ENCODE peak calls at places on chromosome 3, in five cellular contexts. R is AG04450, K is psoas muscle, E is A673, W is gastrocnemius medialis. O is an unnamed sample.

GRCh38 chr3:30611613-30612421 is 5.4 kb downstream of the TGFBR2 start:
- DNase-seq in R (no peak), E (peak), K (no peak), W (no peak), O (no peak)

GRCh38 chr3:125072749-125073404 is 17.1 kb upstream of the HEG1 start:
- DNase-seq in W (no peak), K (no peak), R (no peak), E (no peak), O (no peak)

GRCh38 chr3:58422756-58423324 is 10.8 kb downstream of the PDHB start:
- DNase-seq in W (no peak), K (no peak), R (no peak), E (peak), O (no peak)

GRCh38 chr3:62041681-62042080 is 331.7 kb downstream of the FEZF2 start:
- DNase-seq in E (no peak), K (no peak), R (no peak), W (no peak), O (no peak)

GRCh38 chr3:196604548-196604947 is 34.9 kb upstream of the NRROS start:
- DNase-seq in R (no peak), W (no peak), K (no peak), E (peak), O (no peak)

GRCh38 chr3:42705962-42706585 is 3.5 kb upstream of the HHATL start:
- DNase-seq in W (no peak), E (no peak), K (no peak), R (no peak), O (no peak)

GRCh38 chr3:119331661-119332060 is 37.5 kb downstream of the ARHGAP31 start:
- DNase-seq in W (no peak), R (no peak), E (no peak), K (no peak), O (no peak)

GRCh38 chr3:101273608-101274007 is 46.8 kb downstream of the IMPG2 start:
- DNase-seq in K (no peak), W (no peak), R (no peak), E (no peak), O (no peak)

GRCh38 chr3:71658131-71658530 is 67.1 kb downstream of the EIF4E3 start:
- DNase-seq in W (peak), R (no peak), E (no peak), K (peak), O (no peak)

GRCh38 chr3:126866175-126866759 is 116.6 kb upstream of the PLXNA1 start:
- DNase-seq in R (no peak), W (no peak), K (no peak), E (no peak), O (no peak)

GRCh38 chr3:100214574-100214964 is 46.2 kb upstream of the TBC1D23 start:
- DNase-seq in R (no peak), E (no peak), K (no peak), W (no peak), O (no peak)

GRCh38 chr3:23263796-23264195 is 60.7 kb downstream of the UBE2E2 start:
- DNase-seq in R (no peak), W (no peak), E (no peak), K (no peak), O (no peak)

GRCh38 chr3:141840737-141841544 is 35.5 kb upstream of the ATP1B3 start:
- DNase-seq in E (no peak), R (no peak), K (no peak), W (no peak), O (no peak)

GRCh38 chr3:139601191-139601961 is 61.8 kb upstream of the RBP1 start:
- DNase-seq in E (peak), R (no peak), K (no peak), W (no peak), O (no peak)

GRCh38 chr3:121574449-121574848 is 6.7 kb downstream of the ARGFX start:
- DNase-seq in E (peak), R (peak), W (no peak), K (no peak), O (no peak)

GRCh38 chr3:24929521-24929920 is 434.9 kb upstream of the THRB start:
- DNase-seq in W (no peak), K (no peak), R (no peak), E (no peak), O (no peak)

GRCh38 chr3:106688463-106688862 is 688.8 kb upstream of the CCDC54 start:
- DNase-seq in R (peak), E (peak), K (no peak), W (peak), O (no peak)

GRCh38 chr3:119294402-119294888 is 262 bp downstream of the ARHGAP31 start:
- DNase-seq in R (no peak), K (peak), E (peak), W (no peak), O (peak)

GRCh38 chr3:170992854-170993253 is 33.7 kb downstream of the SLC2A2 start:
- DNase-seq in R (no peak), W (no peak), K (no peak), E (no peak), O (no peak)

GRCh38 chr3:116442331-116443021 is 2.8 kb downstream of the LSAMP start:
- DNase-seq in K (no peak), R (no peak), W (no peak), E (no peak), O (no peak)

GRCh38 chr3:148612278-148612677 is 85.4 kb upstream of the AGTR1 start:
- DNase-seq in W (no peak), E (no peak), R (no peak), K (no peak), O (no peak)

GRCh38 chr3:149816326-149816725 is 3.3 kb downstream of the RNF13 start:
- DNase-seq in W (no peak), R (no peak), E (no peak), K (no peak), O (no peak)

GRCh38 chr3:129045675-129046036 is 14.9 kb upstream of the GP9 start:
- DNase-seq in K (peak), E (no peak), W (no peak), R (no peak), O (no peak)

GRCh38 chr3:188270423-188270972 is 116.5 kb downstream of the LPP start:
- DNase-seq in E (peak), W (no peak), K (no peak), R (peak), O (no peak)

GRCh38 chr3:113304856-113305540 is 93.6 kb downstream of the BOC start:
- DNase-seq in W (no peak), K (no peak), E (no peak), R (no peak), O (no peak)

GRCh38 chr3:87173776-87174175 is 53.3 kb upstream of the CHMP2B start:
- DNase-seq in W (no peak), R (no peak), K (no peak), E (peak), O (no peak)

GRCh38 chr3:111373861-111374260 is 168.1 kb upstream of the CD96 start:
- DNase-seq in K (no peak), W (no peak), E (no peak), R (no peak), O (no peak)

GRCh38 chr3:9298236-9298635 is 48.8 kb upstream of the SRGAP3 start:
- DNase-seq in W (no peak), R (no peak), E (no peak), K (no peak), O (no peak)

GRCh38 chr3:189132125-189132744 is 39.5 kb upstream of the TPRG1 start:
- DNase-seq in W (peak), E (peak), K (peak), R (peak), O (no peak)

GRCh38 chr3:78979083-78979482 is 788.7 kb downstream of the ROBO1 start:
- DNase-seq in K (no peak), W (no peak), E (peak), R (no peak), O (no peak)

GRCh38 chr3:184316792-184317191 is 2.4 kb downstream of the EIF4G1 start:
- DNase-seq in R (no peak), K (no peak), E (no peak), W (no peak), O (no peak)
- H3K27ac ChIP-seq in R (no peak), K (peak), E (no peak), W (peak), O (peak)

DNA sequence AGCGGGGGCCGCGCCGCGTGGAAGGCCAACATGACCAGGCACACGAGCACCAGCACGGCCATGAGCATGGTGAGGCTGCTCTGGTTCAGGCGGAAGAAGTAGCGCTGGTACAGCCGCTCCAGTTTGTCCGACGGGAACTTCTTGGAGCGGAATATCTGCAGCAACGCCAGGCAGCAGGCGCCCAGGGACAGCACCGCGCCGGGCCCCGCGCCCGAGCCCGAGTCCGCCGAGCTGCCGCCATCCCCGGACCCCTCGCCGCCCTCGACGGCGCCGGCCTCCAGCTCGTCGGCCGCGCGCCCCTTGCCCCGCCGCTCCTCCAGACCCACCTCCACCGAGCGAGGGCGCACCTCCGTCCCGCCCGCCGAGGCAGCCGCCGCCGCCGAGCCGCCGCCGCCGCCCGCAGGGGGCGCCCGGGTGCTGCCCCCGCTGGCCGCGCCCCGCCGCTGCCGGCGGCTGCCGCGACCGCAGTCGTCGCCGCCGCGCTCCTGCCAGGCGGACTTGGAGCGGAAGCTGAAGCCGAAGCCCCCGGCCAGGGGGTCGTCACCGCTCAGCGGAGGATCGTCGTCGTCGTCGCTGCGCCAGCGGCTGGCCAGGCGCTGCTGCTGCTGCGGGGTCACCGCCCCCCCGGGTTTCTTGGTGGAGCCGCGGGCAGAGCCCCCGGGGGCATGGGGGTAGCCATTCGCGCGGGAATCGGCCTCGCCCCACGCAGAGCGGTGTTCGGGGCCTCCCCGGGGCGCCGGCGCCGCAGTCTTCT is 964 bp downstream of the ADCY5 start:
- DNase-seq in R (no peak), K (no peak), W (no peak), E (no peak), O (no peak)
- H3K27ac ChIP-seq in R (no peak), K (peak), W (peak), E (no peak), O (peak)

GRCh38 chr3:134366221-134366927 is 7.9 kb downstream of the AMOTL2 start:
- DNase-seq in R (no peak), W (no peak), E (no peak), K (no peak), O (no peak)

GRCh38 chr3:134367869-134368750 is 6.1 kb downstream of the AMOTL2 start:
- DNase-seq in R (no peak), E (no peak), K (no peak), W (peak), O (no peak)

GRCh38 chr3:134368751-134369105 is 5.5 kb downstream of the AMOTL2 start:
- DNase-seq in R (no peak), K (no peak), E (no peak), W (no peak), O (no peak)

GRCh38 chr3:134366928-134367352 is 7.3 kb downstream of the AMOTL2 start:
- DNase-seq in W (peak), R (no peak), K (peak), E (no peak), O (peak)

GRCh38 chr3:134367412-134367811 is 6.8 kb downstream of the AMOTL2 start:
- DNase-seq in E (no peak), K (no peak), R (no peak), W (no peak), O (no peak)
- H3K27ac ChIP-seq in E (peak), K (peak), R (peak), W (peak), O (peak)

GRCh38 chr3:13837751-13838150 is 42.1 kb downstream of the WNT7A start:
- DNase-seq in K (no peak), R (no peak), W (no peak), E (no peak), O (no peak)
- H3K27ac ChIP-seq in K (no peak), R (no peak), W (no peak), E (no peak), O (no peak)

DNA sequence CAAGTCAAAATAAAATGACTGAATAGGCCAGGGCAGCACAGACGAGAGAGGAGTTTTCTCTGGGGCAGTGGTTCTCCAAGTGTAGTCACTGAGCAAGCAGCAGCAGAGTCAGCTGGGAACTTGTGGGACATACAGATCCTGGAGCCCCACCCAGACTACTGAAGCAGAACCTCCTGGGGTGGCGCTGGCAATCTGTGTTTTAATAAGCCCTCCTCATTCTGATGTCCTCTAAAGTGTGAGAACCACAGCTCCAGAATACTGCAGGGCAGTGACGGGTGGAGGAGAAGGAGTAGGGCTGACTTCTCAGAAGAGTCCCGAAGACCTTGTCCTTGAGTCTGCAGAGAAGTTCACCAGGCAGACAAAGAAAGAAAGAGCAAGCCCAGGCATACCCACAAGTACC is 251.3 kb upstream of the HES1 start:
- DNase-seq in K (no peak), E (no peak), W (no peak), R (no peak), O (no peak)
- H3K27ac ChIP-seq in K (no peak), E (no peak), W (no peak), R (no peak), O (no peak)

GRCh38 chr3:151452346-151452745 is 8.5 kb downstream of the IGSF10 start:
- DNase-seq in R (no peak), E (no peak), K (no peak), W (no peak), O (no peak)
- H3K27ac ChIP-seq in R (no peak), E (no peak), K (no peak), W (no peak), O (no peak)

GRCh38 chr3:145815707-145816413 is 345.1 kb downstream of the PLOD2 start:
- DNase-seq in E (no peak), K (no peak), W (no peak), R (no peak), O (no peak)

GRCh38 chr3:145807990-145808389 is 353.0 kb downstream of the PLOD2 start:
- DNase-seq in R (no peak), K (no peak), W (no peak), E (peak), O (no peak)

GRCh38 chr3:145817870-145818483 is 343.0 kb downstream of the PLOD2 start:
- DNase-seq in E (no peak), R (no peak), K (no peak), W (no peak), O (no peak)

DNA sequence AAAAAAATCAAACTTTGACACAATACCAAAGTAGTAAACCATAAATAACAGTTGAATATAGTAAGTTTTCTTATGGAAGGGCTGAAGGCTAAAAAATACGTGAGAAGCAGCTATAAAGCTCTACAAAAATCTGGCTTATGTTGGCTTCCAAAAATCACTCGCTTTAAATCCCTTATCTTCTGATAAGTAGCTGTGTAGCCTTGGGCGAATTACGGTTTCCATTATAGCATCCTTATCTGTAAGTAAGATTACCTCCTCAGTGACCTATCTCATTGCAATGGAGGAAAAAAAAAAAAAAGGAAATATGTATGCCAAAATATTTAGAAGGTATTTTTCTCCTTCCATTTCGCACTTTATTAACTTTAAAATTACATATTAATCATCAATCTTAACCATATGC is 348.6 kb downstream of the PLOD2 start:
- DNase-seq in E (no peak), K (no peak), R (no peak), W (no peak), O (no peak)
- H3K27ac ChIP-seq in E (no peak), K (no peak), R (no peak), W (no peak), O (no peak)